ENCODE peak calls at places on chromosomes 7 and 10, in six cellular contexts. E is NCI-H187; T is NCI-H345; V is GM13977; H is germinal center; N is activated CD4-positive, alpha-beta T cell treated with anti-CD3 and anti-CD28 coated beads, Interleukin-2, amount 50 U/mL, for 24 hours. X is an unnamed sample.

GRCh38 chr7:131948434-131949053 is 392.1 kb upstream of the PODXL start:
- DNase-seq in E (no peak), T (no peak), V (no peak), H (no peak), N (no peak), X (no peak)

GRCh38 chr7:102073931-102074880 is 212.5 kb upstream of the SH2B2 start:
- DNase-seq in E (no peak), T (no peak), V (no peak), H (no peak), N (no peak), X (no peak)

GRCh38 chr10:101840741-101841453 is 2.7 kb downstream of the KCNIP2 start:
- DNase-seq in E (peak), T (peak), V (peak), H (peak), N (peak), X (no peak)

GRCh38 chr7:128443817-128444216 is 11.9 kb upstream of the HILPDA start:
- DNase-seq in E (no peak), T (no peak), V (no peak), H (no peak), N (no peak), X (no peak)

GRCh38 chr10:4541292-4541691 is 284.7 kb upstream of the AKR1E2 start:
- DNase-seq in E (no peak), T (no peak), V (no peak), H (no peak), N (no peak), X (no peak)

GRCh38 chr10:129605986-129606518 is 139.0 kb downstream of the MGMT start:
- DNase-seq in E (no peak), T (peak), V (no peak), H (peak), N (no peak), X (peak)

GRCh38 chr10:84521015-84521414 is 192.6 kb downstream of the CCSER2 start:
- DNase-seq in E (no peak), T (no peak), V (no peak), H (no peak), N (no peak), X (no peak)

GRCh38 chr7:74178632-74179031 is 4.5 kb downstream of the EIF4H start:
- DNase-seq in E (no peak), T (no peak), V (no peak), H (no peak), N (no peak), X (no peak)

GRCh38 chr10:131567279-131568162 is 256.0 kb upstream of the TCERG1L start:
- DNase-seq in E (no peak), T (no peak), V (no peak), H (no peak), N (no peak), X (no peak)

GRCh38 chr10:58969578-58969977 is 206.9 kb upstream of the PHYHIPL start:
- DNase-seq in E (no peak), T (no peak), V (no peak), H (no peak), N (no peak), X (no peak)

GRCh38 chr10:28997736-28998135 is 291.1 kb upstream of the LYZL1 start:
- DNase-seq in E (no peak), T (no peak), V (no peak), H (no peak), N (no peak), X (no peak)

X was measured in GM12878.